ENCODE peak calls at places on chromosomes 6 and 20, in nine cellular contexts. One of them, this sample, is unnamed.
A peak's percentile ranks its signal among the peaks of the same experiment; 100 is the strongest.

GRCh38 chr20:51369503-51369902 is 173.0 kb downstream of the NFATC2 start:
- DNase-seq in spleen: peak; percentile 54
- DNase-seq in uterus: no peak
- DNase-seq in dorsolateral prefrontal cortex: no peak
- DNase-seq in mesothelial cell of epicardium: no peak
- DNase-seq in CD8-positive, alpha-beta T cell: no peak
- DNase-seq in cardiac muscle cell: no peak
- DNase-seq in CD4-positive, alpha-beta T cell: no peak
- DNase-seq in HCT116: no peak
- DNase-seq in this sample: no peak

GRCh38 chr20:44222027-44222426 is 11.5 kb upstream of the OSER1 start:
- DNase-seq in spleen: no peak
- DNase-seq in HCT116: no peak
- DNase-seq in uterus: no peak
- DNase-seq in cardiac muscle cell: no peak
- DNase-seq in CD4-positive, alpha-beta T cell: no peak
- DNase-seq in CD8-positive, alpha-beta T cell: no peak
- DNase-seq in mesothelial cell of epicardium: no peak
- DNase-seq in dorsolateral prefrontal cortex: no peak
- DNase-seq in this sample: no peak

GRCh38 chr20:4120921-4121321 is 105.6 kb upstream of the RNF24 start:
- DNase-seq in cardiac muscle cell: no peak
- DNase-seq in mesothelial cell of epicardium: no peak
- DNase-seq in uterus: no peak
- DNase-seq in CD4-positive, alpha-beta T cell: no peak
- DNase-seq in CD8-positive, alpha-beta T cell: no peak
- DNase-seq in dorsolateral prefrontal cortex: no peak
- DNase-seq in HCT116: no peak
- DNase-seq in spleen: no peak
- DNase-seq in this sample: no peak

GRCh38 chr6:100622907-100623692 is 158.4 kb upstream of the SIM1 start:
- DNase-seq in dorsolateral prefrontal cortex: no peak
- DNase-seq in uterus: no peak
- DNase-seq in CD8-positive, alpha-beta T cell: no peak
- DNase-seq in HCT116: no peak
- DNase-seq in cardiac muscle cell: no peak
- DNase-seq in CD4-positive, alpha-beta T cell: no peak
- DNase-seq in mesothelial cell of epicardium: no peak
- DNase-seq in spleen: no peak
- DNase-seq in this sample: no peak

GRCh38 chr6:35409245-35409644 is 42.9 kb upstream of the FANCE start:
- DNase-seq in HCT116: no peak
- DNase-seq in dorsolateral prefrontal cortex: no peak
- DNase-seq in CD8-positive, alpha-beta T cell: no peak
- DNase-seq in uterus: no peak
- DNase-seq in spleen: no peak
- DNase-seq in CD4-positive, alpha-beta T cell: no peak
- DNase-seq in cardiac muscle cell: no peak
- DNase-seq in mesothelial cell of epicardium: no peak
- DNase-seq in this sample: no peak

GRCh38 chr20:32285621-32286334 is 8.3 kb downstream of the KIF3B start:
- DNase-seq in spleen: no peak
- DNase-seq in CD8-positive, alpha-beta T cell: peak; percentile 25
- DNase-seq in mesothelial cell of epicardium: no peak
- DNase-seq in HCT116: no peak
- DNase-seq in cardiac muscle cell: peak; percentile 10
- DNase-seq in CD4-positive, alpha-beta T cell: no peak
- DNase-seq in dorsolateral prefrontal cortex: peak; percentile 14
- DNase-seq in uterus: no peak
- DNase-seq in this sample: no peak

GRCh38 chr6:130098317-130098716 is 79.9 kb downstream of the L3MBTL3 start:
- DNase-seq in spleen: no peak
- DNase-seq in mesothelial cell of epicardium: no peak
- DNase-seq in cardiac muscle cell: no peak
- DNase-seq in HCT116: no peak
- DNase-seq in CD4-positive, alpha-beta T cell: no peak
- DNase-seq in uterus: no peak
- DNase-seq in dorsolateral prefrontal cortex: no peak
- DNase-seq in CD8-positive, alpha-beta T cell: no peak
- DNase-seq in this sample: no peak

GRCh38 chr20:24741673-24742072 is 207.4 kb upstream of the CST7 start:
- DNase-seq in cardiac muscle cell: no peak
- DNase-seq in HCT116: no peak
- DNase-seq in uterus: no peak
- DNase-seq in dorsolateral prefrontal cortex: no peak
- DNase-seq in CD8-positive, alpha-beta T cell: no peak
- DNase-seq in spleen: no peak
- DNase-seq in mesothelial cell of epicardium: no peak
- DNase-seq in CD4-positive, alpha-beta T cell: no peak
- DNase-seq in this sample: no peak

GRCh38 chr6:143408787-143409162 is 41.7 kb downstream of the ADAT2 start:
- DNase-seq in CD8-positive, alpha-beta T cell: no peak
- DNase-seq in CD4-positive, alpha-beta T cell: no peak
- DNase-seq in mesothelial cell of epicardium: no peak
- DNase-seq in spleen: no peak
- DNase-seq in cardiac muscle cell: no peak
- DNase-seq in uterus: no peak
- DNase-seq in HCT116: no peak
- DNase-seq in dorsolateral prefrontal cortex: no peak
- DNase-seq in this sample: no peak

GRCh38 chr6:39830444-39830843 is 38.3 kb downstream of the DAAM2 start:
- DNase-seq in CD4-positive, alpha-beta T cell: no peak
- DNase-seq in dorsolateral prefrontal cortex: no peak
- DNase-seq in CD8-positive, alpha-beta T cell: no peak
- DNase-seq in uterus: no peak
- DNase-seq in mesothelial cell of epicardium: no peak
- DNase-seq in spleen: no peak
- DNase-seq in HCT116: no peak
- DNase-seq in cardiac muscle cell: no peak
- DNase-seq in this sample: no peak

GRCh38 chr6:19699990-19700389 is 137.2 kb upstream of the ID4 start:
- DNase-seq in CD8-positive, alpha-beta T cell: no peak
- DNase-seq in CD4-positive, alpha-beta T cell: no peak
- DNase-seq in uterus: no peak
- DNase-seq in dorsolateral prefrontal cortex: no peak
- DNase-seq in mesothelial cell of epicardium: no peak
- DNase-seq in cardiac muscle cell: no peak
- DNase-seq in spleen: no peak
- DNase-seq in HCT116: no peak
- DNase-seq in this sample: no peak

GRCh38 chr20:36854343-36855240 is 21.3 kb upstream of the TLDC2 start:
- DNase-seq in mesothelial cell of epicardium: no peak
- DNase-seq in dorsolateral prefrontal cortex: no peak
- DNase-seq in CD8-positive, alpha-beta T cell: no peak
- DNase-seq in CD4-positive, alpha-beta T cell: no peak
- DNase-seq in HCT116: no peak
- DNase-seq in cardiac muscle cell: no peak
- DNase-seq in spleen: no peak
- DNase-seq in uterus: no peak
- DNase-seq in this sample: no peak

GRCh38 chr6:1600764-1601615 is 8.7 kb upstream of the FOXC1 start:
- DNase-seq in mesothelial cell of epicardium: no peak
- DNase-seq in cardiac muscle cell: no peak
- DNase-seq in HCT116: no peak
- DNase-seq in uterus: no peak
- DNase-seq in CD4-positive, alpha-beta T cell: no peak
- DNase-seq in spleen: peak; percentile 34
- DNase-seq in dorsolateral prefrontal cortex: no peak
- DNase-seq in CD8-positive, alpha-beta T cell: no peak
- DNase-seq in this sample: no peak

GRCh38 chr20:51937780-51938179 is 135.5 kb upstream of the SALL4 start:
- DNase-seq in CD8-positive, alpha-beta T cell: no peak
- DNase-seq in HCT116: no peak
- DNase-seq in dorsolateral prefrontal cortex: no peak
- DNase-seq in mesothelial cell of epicardium: no peak
- DNase-seq in CD4-positive, alpha-beta T cell: no peak
- DNase-seq in cardiac muscle cell: no peak
- DNase-seq in uterus: no peak
- DNase-seq in spleen: no peak
- DNase-seq in this sample: no peak

GRCh38 chr20:47792021-47792618 is 6.8 kb upstream of the SULF2 start:
- DNase-seq in CD8-positive, alpha-beta T cell: no peak
- DNase-seq in cardiac muscle cell: no peak
- DNase-seq in mesothelial cell of epicardium: no peak
- DNase-seq in uterus: peak; percentile 91
- DNase-seq in dorsolateral prefrontal cortex: no peak
- DNase-seq in HCT116: no peak
- DNase-seq in spleen: no peak
- DNase-seq in CD4-positive, alpha-beta T cell: no peak
- DNase-seq in this sample: no peak

GRCh38 chr6:24667378-24667803 is 514 bp downstream of the ACOT13 start:
- DNase-seq in HCT116: no peak
- DNase-seq in uterus: no peak
- DNase-seq in mesothelial cell of epicardium: no peak
- DNase-seq in CD8-positive, alpha-beta T cell: no peak
- DNase-seq in CD4-positive, alpha-beta T cell: no peak
- DNase-seq in spleen: no peak
- DNase-seq in dorsolateral prefrontal cortex: no peak
- DNase-seq in cardiac muscle cell: peak; percentile 20
- DNase-seq in this sample: no peak

GRCh38 chr6:110590821-110591351 is 114.5 kb upstream of the SLC22A16 start:
- DNase-seq in uterus: no peak
- DNase-seq in CD4-positive, alpha-beta T cell: no peak
- DNase-seq in cardiac muscle cell: no peak
- DNase-seq in mesothelial cell of epicardium: no peak
- DNase-seq in HCT116: no peak
- DNase-seq in spleen: no peak
- DNase-seq in CD8-positive, alpha-beta T cell: no peak
- DNase-seq in dorsolateral prefrontal cortex: no peak
- DNase-seq in this sample: no peak

GRCh38 chr6:154951400-154952200 is 43.5 kb upstream of the TIAM2 start:
- DNase-seq in cardiac muscle cell: no peak
- DNase-seq in uterus: no peak
- DNase-seq in HCT116: no peak
- DNase-seq in CD8-positive, alpha-beta T cell: no peak
- DNase-seq in CD4-positive, alpha-beta T cell: no peak
- DNase-seq in dorsolateral prefrontal cortex: no peak
- DNase-seq in mesothelial cell of epicardium: no peak
- DNase-seq in spleen: no peak
- DNase-seq in this sample: no peak

GRCh38 chr6:43962458-43962857 is 164.8 kb downstream of the MRPL14 start:
- DNase-seq in uterus: no peak
- DNase-seq in dorsolateral prefrontal cortex: no peak
- DNase-seq in mesothelial cell of epicardium: no peak
- DNase-seq in spleen: no peak
- DNase-seq in CD8-positive, alpha-beta T cell: no peak
- DNase-seq in CD4-positive, alpha-beta T cell: no peak
- DNase-seq in HCT116: no peak
- DNase-seq in cardiac muscle cell: no peak
- DNase-seq in this sample: no peak

GRCh38 chr6:48928937-48929336 is 534.1 kb downstream of the MMUT start:
- DNase-seq in HCT116: no peak
- DNase-seq in dorsolateral prefrontal cortex: no peak
- DNase-seq in CD8-positive, alpha-beta T cell: no peak
- DNase-seq in mesothelial cell of epicardium: no peak
- DNase-seq in cardiac muscle cell: no peak
- DNase-seq in uterus: no peak
- DNase-seq in spleen: no peak
- DNase-seq in CD4-positive, alpha-beta T cell: no peak
- DNase-seq in this sample: no peak
- TF ChIP-seq CTCF in HCT116: peak; percentile 16
- TF ChIP-seq CTCF in dorsolateral prefrontal cortex: no peak
- TF ChIP-seq CTCF in CD8-positive, alpha-beta T cell: no peak
- TF ChIP-seq CTCF in mesothelial cell of epicardium: no peak
- TF ChIP-seq CTCF in cardiac muscle cell: no peak
- TF ChIP-seq CTCF in uterus: no peak
- TF ChIP-seq CTCF in spleen: no peak
- TF ChIP-seq CTCF in CD4-positive, alpha-beta T cell: no peak
- TF ChIP-seq CTCF in this sample: no peak

GRCh38 chr6:57075092-57075491 is 14.9 kb upstream of the ZNF451 start:
- DNase-seq in cardiac muscle cell: no peak
- DNase-seq in HCT116: no peak
- DNase-seq in CD4-positive, alpha-beta T cell: no peak
- DNase-seq in mesothelial cell of epicardium: no peak
- DNase-seq in spleen: no peak
- DNase-seq in uterus: no peak
- DNase-seq in CD8-positive, alpha-beta T cell: no peak
- DNase-seq in dorsolateral prefrontal cortex: no peak
- DNase-seq in this sample: no peak
- TF ChIP-seq CTCF in cardiac muscle cell: no peak
- TF ChIP-seq CTCF in HCT116: no peak
- TF ChIP-seq CTCF in CD4-positive, alpha-beta T cell: no peak
- TF ChIP-seq CTCF in mesothelial cell of epicardium: no peak
- TF ChIP-seq CTCF in spleen: no peak
- TF ChIP-seq CTCF in uterus: no peak
- TF ChIP-seq CTCF in CD8-positive, alpha-beta T cell: no peak
- TF ChIP-seq CTCF in dorsolateral prefrontal cortex: no peak
- TF ChIP-seq CTCF in this sample: no peak

GRCh38 chr6:31734247-31734702 is 2.1 kb downstream of the CLIC1 start:
- DNase-seq in CD4-positive, alpha-beta T cell: no peak
- DNase-seq in dorsolateral prefrontal cortex: no peak
- DNase-seq in CD8-positive, alpha-beta T cell: no peak
- DNase-seq in HCT116: no peak
- DNase-seq in spleen: peak; percentile 40
- DNase-seq in mesothelial cell of epicardium: no peak
- DNase-seq in cardiac muscle cell: no peak
- DNase-seq in uterus: no peak
- DNase-seq in this sample: no peak

GRCh38 chr6:31732029-31732428 is 2.9 kb upstream of the DDAH2 start:
- DNase-seq in spleen: no peak
- DNase-seq in CD8-positive, alpha-beta T cell: no peak
- DNase-seq in cardiac muscle cell: no peak
- DNase-seq in dorsolateral prefrontal cortex: no peak
- DNase-seq in uterus: no peak
- DNase-seq in HCT116: no peak
- DNase-seq in CD4-positive, alpha-beta T cell: no peak
- DNase-seq in mesothelial cell of epicardium: no peak
- DNase-seq in this sample: no peak

GRCh38 chr6:31736026-31736767 is at the start of gene CLIC1:
- DNase-seq in uterus: peak; percentile 93
- DNase-seq in dorsolateral prefrontal cortex: no peak
- DNase-seq in cardiac muscle cell: peak; percentile 71
- DNase-seq in CD8-positive, alpha-beta T cell: peak; percentile 73
- DNase-seq in spleen: peak; percentile 95
- DNase-seq in HCT116: no peak
- DNase-seq in mesothelial cell of epicardium: peak; percentile 63
- DNase-seq in CD4-positive, alpha-beta T cell: peak; percentile 62
- DNase-seq in this sample: peak; percentile 54

GRCh38 chr6:31734703-31735500 is 1.4 kb downstream of the CLIC1 start:
- DNase-seq in HCT116: no peak
- DNase-seq in mesothelial cell of epicardium: no peak
- DNase-seq in CD8-positive, alpha-beta T cell: peak; percentile 65
- DNase-seq in uterus: peak; percentile 72
- DNase-seq in spleen: peak; percentile 86
- DNase-seq in CD4-positive, alpha-beta T cell: peak; percentile 38
- DNase-seq in dorsolateral prefrontal cortex: peak; percentile 25
- DNase-seq in cardiac muscle cell: peak; percentile 64
- DNase-seq in this sample: no peak

GRCh38 chr6:31733734-31734133 is 2.6 kb downstream of the CLIC1 start:
- DNase-seq in uterus: no peak
- DNase-seq in dorsolateral prefrontal cortex: no peak
- DNase-seq in CD4-positive, alpha-beta T cell: no peak
- DNase-seq in HCT116: no peak
- DNase-seq in mesothelial cell of epicardium: no peak
- DNase-seq in CD8-positive, alpha-beta T cell: no peak
- DNase-seq in spleen: peak; percentile 44
- DNase-seq in cardiac muscle cell: no peak
- DNase-seq in this sample: no peak
- TF ChIP-seq CTCF in uterus: no peak
- TF ChIP-seq CTCF in dorsolateral prefrontal cortex: no peak
- TF ChIP-seq CTCF in CD4-positive, alpha-beta T cell: no peak
- TF ChIP-seq CTCF in HCT116: no peak
- TF ChIP-seq CTCF in mesothelial cell of epicardium: no peak
- TF ChIP-seq CTCF in CD8-positive, alpha-beta T cell: no peak
- TF ChIP-seq CTCF in spleen: no peak
- TF ChIP-seq CTCF in cardiac muscle cell: no peak
- TF ChIP-seq CTCF in this sample: no peak

GRCh38 chr6:11189865-11190624 is 42.4 kb downstream of the NEDD9 start:
- DNase-seq in cardiac muscle cell: no peak
- DNase-seq in uterus: no peak
- DNase-seq in spleen: no peak
- DNase-seq in mesothelial cell of epicardium: no peak
- DNase-seq in dorsolateral prefrontal cortex: no peak
- DNase-seq in CD8-positive, alpha-beta T cell: no peak
- DNase-seq in HCT116: no peak
- DNase-seq in CD4-positive, alpha-beta T cell: no peak
- DNase-seq in this sample: no peak
- TF ChIP-seq CTCF in cardiac muscle cell: no peak
- TF ChIP-seq CTCF in uterus: no peak
- TF ChIP-seq CTCF in spleen: no peak
- TF ChIP-seq CTCF in mesothelial cell of epicardium: no peak
- TF ChIP-seq CTCF in dorsolateral prefrontal cortex: no peak
- TF ChIP-seq CTCF in CD8-positive, alpha-beta T cell: no peak
- TF ChIP-seq CTCF in HCT116: no peak
- TF ChIP-seq CTCF in CD4-positive, alpha-beta T cell: no peak
- TF ChIP-seq CTCF in this sample: no peak